ENCODE peak calls at places on chromosome 16, in seven cellular contexts. One of them, this sample, is unnamed. For H3K4me1, the result is how much of the 10 kb centered on the place peaks cover.

GRCh38 chr16:51987519-51987918 is 559.4 kb downstream of the TOX3 start:
- DNase-seq in right cardiac atrium: no peak
- DNase-seq in breast epithelium: no peak
- DNase-seq in stomach: no peak
- DNase-seq in H1: no peak
- DNase-seq in lung: no peak
- DNase-seq in body of pancreas: no peak
- DNase-seq in this sample: no peak

GRCh38 chr16:4613636-4614570 is 785 bp downstream of the UBALD1 start:
- DNase-seq in right cardiac atrium: peak
- DNase-seq in breast epithelium: no peak
- DNase-seq in stomach: no peak
- DNase-seq in H1: no peak
- DNase-seq in lung: no peak
- DNase-seq in body of pancreas: peak
- DNase-seq in this sample: no peak

GRCh38 chr16:81707411-81708321 is 71.4 kb upstream of the PLCG2 start:
- DNase-seq in right cardiac atrium: no peak
- DNase-seq in breast epithelium: no peak
- DNase-seq in stomach: peak
- DNase-seq in H1: no peak
- DNase-seq in lung: no peak
- DNase-seq in body of pancreas: peak
- DNase-seq in this sample: no peak

GRCh38 chr16:46482895-46483294 is 138.3 kb downstream of the SHCBP1 start:
- DNase-seq in right cardiac atrium: no peak
- DNase-seq in breast epithelium: no peak
- DNase-seq in stomach: no peak
- DNase-seq in H1: no peak
- DNase-seq in lung: no peak
- DNase-seq in body of pancreas: no peak
- DNase-seq in this sample: no peak

GRCh38 chr16:55061126-55061525 is 130.5 kb downstream of the IRX5 start:
- DNase-seq in right cardiac atrium: no peak
- DNase-seq in breast epithelium: no peak
- DNase-seq in stomach: no peak
- DNase-seq in H1: no peak
- DNase-seq in lung: no peak
- DNase-seq in body of pancreas: no peak
- DNase-seq in this sample: no peak

GRCh38 chr16:85205747-85206471 is 93.6 kb upstream of the CIBAR2 start:
- DNase-seq in right cardiac atrium: peak
- DNase-seq in breast epithelium: no peak
- DNase-seq in stomach: no peak
- DNase-seq in H1: no peak
- DNase-seq in lung: no peak
- DNase-seq in body of pancreas: peak
- DNase-seq in this sample: no peak

GRCh38 chr16:89964201-89964600 is 15.6 kb downstream of the DEF8 start:
- DNase-seq in right cardiac atrium: no peak
- DNase-seq in breast epithelium: no peak
- DNase-seq in stomach: no peak
- DNase-seq in H1: no peak
- DNase-seq in lung: no peak
- DNase-seq in body of pancreas: no peak
- DNase-seq in this sample: no peak

GRCh38 chr16:86668136-86668535 is 89.8 kb downstream of the FOXL1 start:
- DNase-seq in right cardiac atrium: no peak
- DNase-seq in breast epithelium: no peak
- DNase-seq in stomach: no peak
- DNase-seq in H1: no peak
- DNase-seq in lung: no peak
- DNase-seq in body of pancreas: no peak
- DNase-seq in this sample: no peak

GRCh38 chr16:14186007-14186953 is 115.2 kb downstream of the MRTFB start:
- DNase-seq in right cardiac atrium: peak
- DNase-seq in breast epithelium: no peak
- DNase-seq in stomach: no peak
- DNase-seq in H1: peak
- DNase-seq in lung: no peak
- DNase-seq in body of pancreas: no peak
- DNase-seq in this sample: peak

GRCh38 chr16:75011634-75012307 is 12.9 kb downstream of the ZNRF1 start:
- DNase-seq in right cardiac atrium: no peak
- DNase-seq in breast epithelium: no peak
- DNase-seq in stomach: no peak
- DNase-seq in H1: no peak
- DNase-seq in lung: no peak
- DNase-seq in body of pancreas: no peak
- DNase-seq in this sample: peak

GRCh38 chr16:15521758-15522509 is 87.5 kb downstream of the BMERB1 start:
- DNase-seq in right cardiac atrium: peak
- DNase-seq in breast epithelium: no peak
- DNase-seq in stomach: no peak
- DNase-seq in H1: no peak
- DNase-seq in lung: no peak
- DNase-seq in body of pancreas: no peak
- DNase-seq in this sample: no peak

GRCh38 chr16:80804061-80804450 is 342 bp downstream of the CDYL2 start:
- DNase-seq in right cardiac atrium: peak
- DNase-seq in breast epithelium: no peak
- DNase-seq in stomach: no peak
- DNase-seq in H1: peak
- DNase-seq in lung: peak
- DNase-seq in body of pancreas: peak
- DNase-seq in this sample: peak

GRCh38 chr16:79723583-79724168 is 123.1 kb upstream of the MAF start:
- DNase-seq in right cardiac atrium: no peak
- DNase-seq in breast epithelium: no peak
- DNase-seq in stomach: peak
- DNase-seq in H1: no peak
- DNase-seq in lung: no peak
- DNase-seq in body of pancreas: peak
- DNase-seq in this sample: no peak

GRCh38 chr16:17340804-17341203 is 130.0 kb downstream of the XYLT1 start:
- DNase-seq in right cardiac atrium: no peak
- DNase-seq in breast epithelium: no peak
- DNase-seq in stomach: no peak
- DNase-seq in H1: no peak
- DNase-seq in lung: no peak
- DNase-seq in body of pancreas: no peak
- DNase-seq in this sample: no peak

GRCh38 chr16:17335826-17336492 is 134.8 kb downstream of the XYLT1 start:
- DNase-seq in right cardiac atrium: no peak
- DNase-seq in breast epithelium: no peak
- DNase-seq in stomach: no peak
- DNase-seq in H1: no peak
- DNase-seq in lung: no peak
- DNase-seq in body of pancreas: no peak
- DNase-seq in this sample: no peak

GRCh38 chr16:17334096-17334495 is 136.7 kb downstream of the XYLT1 start:
- DNase-seq in right cardiac atrium: no peak
- DNase-seq in breast epithelium: no peak
- DNase-seq in stomach: no peak
- DNase-seq in H1: no peak
- DNase-seq in lung: no peak
- DNase-seq in body of pancreas: no peak
- DNase-seq in this sample: peak

GRCh38 chr16:17339764-17340541 is 130.8 kb downstream of the XYLT1 start:
- DNase-seq in right cardiac atrium: peak
- DNase-seq in breast epithelium: no peak
- DNase-seq in stomach: peak
- DNase-seq in H1: no peak
- DNase-seq in lung: no peak
- DNase-seq in body of pancreas: no peak
- DNase-seq in this sample: no peak

GRCh38 chr16:17336501-17336900 is 134.3 kb downstream of the XYLT1 start:
- DNase-seq in right cardiac atrium: no peak
- DNase-seq in breast epithelium: no peak
- DNase-seq in stomach: no peak
- DNase-seq in H1: no peak
- DNase-seq in lung: no peak
- DNase-seq in body of pancreas: no peak
- DNase-seq in this sample: no peak
- H3K4me1 ChIP-seq in right cardiac atrium: under half
- H3K4me1 ChIP-seq in breast epithelium: under half
- H3K4me1 ChIP-seq in stomach: under half
- H3K4me1 ChIP-seq in H1: under half
- H3K4me1 ChIP-seq in lung: under half
- H3K4me1 ChIP-seq in body of pancreas: under half
- H3K4me1 ChIP-seq in this sample: under half

DNA sequence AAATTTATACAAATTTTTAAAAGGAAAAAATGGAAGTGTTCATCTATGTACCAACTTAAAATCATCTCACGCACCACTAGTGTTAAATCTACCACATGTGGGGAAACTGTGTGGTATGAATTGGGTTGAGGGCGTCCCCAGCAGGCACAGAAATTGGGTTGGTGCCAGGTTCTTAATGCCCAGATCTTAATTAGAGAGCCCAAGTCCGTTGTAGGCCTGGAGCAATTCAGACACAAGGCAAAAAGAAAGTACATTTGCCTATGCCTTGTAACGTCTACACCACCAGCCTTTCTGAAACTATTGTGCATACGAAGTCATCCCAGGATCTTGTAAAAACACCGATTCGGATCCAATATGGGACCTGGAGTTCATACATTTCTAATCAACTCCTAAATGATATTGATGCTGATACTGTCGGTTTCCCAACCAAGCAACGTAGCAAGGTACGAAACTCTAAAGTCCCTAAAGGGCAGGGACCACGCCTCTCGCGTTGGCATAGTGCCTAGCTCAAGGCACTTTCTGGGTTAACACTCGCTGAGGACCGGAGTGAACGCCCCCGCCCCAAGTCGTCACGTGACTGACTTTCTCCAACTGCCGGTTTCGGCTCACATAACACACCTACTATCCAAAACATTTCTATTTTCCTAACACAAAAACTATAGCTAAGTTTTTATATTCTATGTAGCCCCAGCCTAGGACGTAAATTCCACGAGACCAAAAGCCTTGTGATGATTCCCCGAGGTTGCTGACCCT is 945 bp upstream of the UQCRC2 start:
- DNase-seq in right cardiac atrium: peak
- DNase-seq in breast epithelium: peak
- DNase-seq in stomach: peak
- DNase-seq in H1: peak
- DNase-seq in lung: peak
- DNase-seq in body of pancreas: peak
- DNase-seq in this sample: no peak
- H3K4me1 ChIP-seq in right cardiac atrium: under half
- H3K4me1 ChIP-seq in breast epithelium: under half
- H3K4me1 ChIP-seq in stomach: half or more
- H3K4me1 ChIP-seq in H1: under half
- H3K4me1 ChIP-seq in lung: under half
- H3K4me1 ChIP-seq in body of pancreas: under half
- H3K4me1 ChIP-seq in this sample: under half

GRCh38 chr16:2455081-2455845 is 4.6 kb upstream of the TEDC2 start:
- DNase-seq in right cardiac atrium: peak
- DNase-seq in breast epithelium: no peak
- DNase-seq in stomach: no peak
- DNase-seq in H1: no peak
- DNase-seq in lung: no peak
- DNase-seq in body of pancreas: no peak
- DNase-seq in this sample: no peak

GRCh38 chr16:2456551-2457153 is 3.3 kb upstream of the TEDC2 start:
- DNase-seq in right cardiac atrium: peak
- DNase-seq in breast epithelium: no peak
- DNase-seq in stomach: no peak
- DNase-seq in H1: no peak
- DNase-seq in lung: no peak
- DNase-seq in body of pancreas: no peak
- DNase-seq in this sample: no peak

GRCh38 chr16:2458887-2459646 is 842 bp upstream of the TEDC2 start:
- DNase-seq in right cardiac atrium: peak
- DNase-seq in breast epithelium: no peak
- DNase-seq in stomach: no peak
- DNase-seq in H1: peak
- DNase-seq in lung: no peak
- DNase-seq in body of pancreas: no peak
- DNase-seq in this sample: no peak

GRCh38 chr16:2457946-2458345 is 2.0 kb upstream of the TEDC2 start:
- DNase-seq in right cardiac atrium: peak
- DNase-seq in breast epithelium: no peak
- DNase-seq in stomach: no peak
- DNase-seq in H1: no peak
- DNase-seq in lung: no peak
- DNase-seq in body of pancreas: no peak
- DNase-seq in this sample: no peak

DNA sequence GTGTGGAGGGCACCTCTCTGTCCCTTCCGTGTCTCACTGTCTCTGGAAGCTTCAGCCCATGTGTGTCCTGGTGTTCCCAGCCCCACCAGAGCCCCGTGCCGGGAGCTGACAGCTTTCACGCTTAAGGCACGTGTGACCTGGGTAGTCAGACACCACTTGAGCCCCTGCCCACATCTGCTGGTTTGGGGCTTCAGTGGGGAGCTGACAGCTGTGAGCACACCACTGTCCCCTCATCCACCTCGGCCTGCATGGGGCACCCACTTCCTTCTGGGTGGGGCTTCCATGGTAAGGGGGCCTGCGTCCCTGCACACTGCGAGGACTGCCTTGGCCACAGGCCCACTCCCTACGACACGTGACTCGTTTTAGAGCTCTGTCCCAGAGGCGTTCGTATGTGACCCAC is 2.6 kb upstream of the TEDC2 start:
- DNase-seq in right cardiac atrium: peak
- DNase-seq in breast epithelium: no peak
- DNase-seq in stomach: no peak
- DNase-seq in H1: no peak
- DNase-seq in lung: no peak
- DNase-seq in body of pancreas: no peak
- DNase-seq in this sample: no peak
- H3K4me1 ChIP-seq in right cardiac atrium: under half
- H3K4me1 ChIP-seq in breast epithelium: under half
- H3K4me1 ChIP-seq in stomach: under half
- H3K4me1 ChIP-seq in H1: under half
- H3K4me1 ChIP-seq in lung: under half
- H3K4me1 ChIP-seq in body of pancreas: under half
- H3K4me1 ChIP-seq in this sample: under half

GRCh38 chr16:11462861-11463260 is 117.6 kb downstream of the RMI2 start:
- DNase-seq in right cardiac atrium: peak
- DNase-seq in breast epithelium: no peak
- DNase-seq in stomach: no peak
- DNase-seq in H1: no peak
- DNase-seq in lung: no peak
- DNase-seq in body of pancreas: no peak
- DNase-seq in this sample: no peak

GRCh38 chr16:11460820-11461594 is 115.7 kb downstream of the RMI2 start:
- DNase-seq in right cardiac atrium: peak
- DNase-seq in breast epithelium: no peak
- DNase-seq in stomach: no peak
- DNase-seq in H1: no peak
- DNase-seq in lung: no peak
- DNase-seq in body of pancreas: no peak
- DNase-seq in this sample: no peak

GRCh38 chr16:11461595-11461990 is 116.3 kb downstream of the RMI2 start:
- DNase-seq in right cardiac atrium: peak
- DNase-seq in breast epithelium: no peak
- DNase-seq in stomach: no peak
- DNase-seq in H1: no peak
- DNase-seq in lung: no peak
- DNase-seq in body of pancreas: no peak
- DNase-seq in this sample: no peak

GRCh38 chr16:11464241-11464640 is 119.0 kb downstream of the RMI2 start:
- DNase-seq in right cardiac atrium: no peak
- DNase-seq in breast epithelium: no peak
- DNase-seq in stomach: no peak
- DNase-seq in H1: no peak
- DNase-seq in lung: no peak
- DNase-seq in body of pancreas: no peak
- DNase-seq in this sample: no peak

GRCh38 chr16:11462036-11462435 is 116.8 kb downstream of the RMI2 start:
- DNase-seq in right cardiac atrium: peak
- DNase-seq in breast epithelium: no peak
- DNase-seq in stomach: no peak
- DNase-seq in H1: no peak
- DNase-seq in lung: no peak
- DNase-seq in body of pancreas: no peak
- DNase-seq in this sample: no peak
- H3K4me1 ChIP-seq in right cardiac atrium: under half
- H3K4me1 ChIP-seq in breast epithelium: under half
- H3K4me1 ChIP-seq in stomach: under half
- H3K4me1 ChIP-seq in H1: under half
- H3K4me1 ChIP-seq in lung: under half
- H3K4me1 ChIP-seq in body of pancreas: under half
- H3K4me1 ChIP-seq in this sample: under half

This sample was measured in SJSA1.